ENCODE peak calls at places on chromosomes 6 and 20, in five cellular contexts. One of them, this sample, is unnamed.

GRCh38 chr6:158933075-158933474 is 66.9 kb downstream of the RSPH3 start:
- DNase-seq in psoas muscle: no peak
- DNase-seq in Caco-2: no peak
- DNase-seq in left ventricle myocardium inferior: no peak
- DNase-seq in sigmoid colon: no peak
- DNase-seq in this sample: no peak

GRCh38 chr6:84492246-84493135 is 265.0 kb upstream of the CEP162 start:
- DNase-seq in psoas muscle: no peak
- DNase-seq in Caco-2: no peak
- DNase-seq in left ventricle myocardium inferior: no peak
- DNase-seq in sigmoid colon: no peak
- DNase-seq in this sample: peak; percentile 5

GRCh38 chr20:6660441-6660840 is 107.0 kb upstream of the BMP2 start:
- DNase-seq in psoas muscle: no peak
- DNase-seq in Caco-2: no peak
- DNase-seq in left ventricle myocardium inferior: no peak
- DNase-seq in sigmoid colon: no peak
- DNase-seq in this sample: peak; percentile 30

GRCh38 chr20:4880051-4880450 is 121.3 kb downstream of the SLC23A2 start:
- DNase-seq in psoas muscle: no peak
- DNase-seq in Caco-2: no peak
- DNase-seq in left ventricle myocardium inferior: no peak
- DNase-seq in sigmoid colon: no peak
- DNase-seq in this sample: no peak

GRCh38 chr6:130557481-130558112 is 191.8 kb downstream of the TMEM200A start:
- DNase-seq in psoas muscle: no peak
- DNase-seq in Caco-2: no peak
- DNase-seq in left ventricle myocardium inferior: no peak
- DNase-seq in sigmoid colon: no peak
- DNase-seq in this sample: no peak

GRCh38 chr20:33460711-33461110 is 17.1 kb upstream of the SNTA1 start:
- DNase-seq in psoas muscle: no peak
- DNase-seq in Caco-2: no peak
- DNase-seq in left ventricle myocardium inferior: no peak
- DNase-seq in sigmoid colon: no peak
- DNase-seq in this sample: no peak

GRCh38 chr6:99424761-99425646 is at the start of gene PNISR:
- DNase-seq in psoas muscle: peak; percentile 92
- DNase-seq in Caco-2: peak; percentile 91
- DNase-seq in left ventricle myocardium inferior: peak; percentile 74
- DNase-seq in sigmoid colon: peak; percentile 96
- DNase-seq in this sample: peak; percentile 97

GRCh38 chr20:23479043-23479442 is 11.9 kb upstream of the CST8 start:
- DNase-seq in psoas muscle: no peak
- DNase-seq in Caco-2: no peak
- DNase-seq in left ventricle myocardium inferior: no peak
- DNase-seq in sigmoid colon: no peak
- DNase-seq in this sample: no peak

GRCh38 chr20:14310977-14311654 is 26.3 kb downstream of the FLRT3 start:
- DNase-seq in psoas muscle: no peak
- DNase-seq in Caco-2: no peak
- DNase-seq in left ventricle myocardium inferior: no peak
- DNase-seq in sigmoid colon: no peak
- DNase-seq in this sample: no peak

GRCh38 chr20:51424270-51425041 is 118.1 kb downstream of the NFATC2 start:
- DNase-seq in psoas muscle: no peak
- DNase-seq in Caco-2: no peak
- DNase-seq in left ventricle myocardium inferior: no peak
- DNase-seq in sigmoid colon: no peak
- DNase-seq in this sample: no peak

GRCh38 chr20:2507875-2508630 is 662 bp downstream of the ZNF343 start:
- DNase-seq in psoas muscle: peak; percentile 59
- DNase-seq in Caco-2: no peak
- DNase-seq in left ventricle myocardium inferior: peak; percentile 25
- DNase-seq in sigmoid colon: peak; percentile 70
- DNase-seq in this sample: peak; percentile 16

GRCh38 chr6:20168668-20169633 is 43.3 kb downstream of the MBOAT1 start:
- DNase-seq in psoas muscle: no peak
- DNase-seq in Caco-2: no peak
- DNase-seq in left ventricle myocardium inferior: no peak
- DNase-seq in sigmoid colon: no peak
- DNase-seq in this sample: no peak

GRCh38 chr6:136318676-136319075 is 29.0 kb upstream of the BCLAF1 start:
- DNase-seq in psoas muscle: no peak
- DNase-seq in Caco-2: no peak
- DNase-seq in left ventricle myocardium inferior: no peak
- DNase-seq in sigmoid colon: no peak
- DNase-seq in this sample: no peak

GRCh38 chr6:114158838-114159694 is 183.8 kb downstream of the HS3ST5 start:
- DNase-seq in psoas muscle: no peak
- DNase-seq in Caco-2: no peak
- DNase-seq in left ventricle myocardium inferior: no peak
- DNase-seq in sigmoid colon: no peak
- DNase-seq in this sample: no peak

GRCh38 chr20:49270177-49270576 is 7.7 kb downstream of the ZNFX1 start:
- DNase-seq in psoas muscle: no peak
- DNase-seq in Caco-2: no peak
- DNase-seq in left ventricle myocardium inferior: no peak
- DNase-seq in sigmoid colon: no peak
- DNase-seq in this sample: no peak

GRCh38 chr6:169961772-169962561 is 210.5 kb downstream of the ERMARD start:
- DNase-seq in psoas muscle: no peak
- DNase-seq in Caco-2: no peak
- DNase-seq in left ventricle myocardium inferior: peak; percentile 37
- DNase-seq in sigmoid colon: peak; percentile 75
- DNase-seq in this sample: peak; percentile 71

GRCh38 chr6:166757226-166758135 is 130.4 kb upstream of the RPS6KA2 start:
- DNase-seq in psoas muscle: no peak
- DNase-seq in Caco-2: no peak
- DNase-seq in left ventricle myocardium inferior: no peak
- DNase-seq in sigmoid colon: no peak
- DNase-seq in this sample: peak; percentile 40

GRCh38 chr20:14536738-14537137 is 199.3 kb upstream of the FLRT3 start:
- DNase-seq in psoas muscle: no peak
- DNase-seq in Caco-2: no peak
- DNase-seq in left ventricle myocardium inferior: no peak
- DNase-seq in sigmoid colon: no peak
- DNase-seq in this sample: no peak

GRCh38 chr6:113642714-113643442 is 214.3 kb upstream of the MARCKS start:
- DNase-seq in psoas muscle: no peak
- DNase-seq in Caco-2: peak; percentile 92
- DNase-seq in left ventricle myocardium inferior: no peak
- DNase-seq in sigmoid colon: no peak
- DNase-seq in this sample: peak; percentile 94

GRCh38 chr20:35598899-35599775 is 16.5 kb upstream of the SPAG4 start:
- DNase-seq in psoas muscle: peak; percentile 30
- DNase-seq in Caco-2: no peak
- DNase-seq in left ventricle myocardium inferior: no peak
- DNase-seq in sigmoid colon: peak; percentile 41
- DNase-seq in this sample: no peak

GRCh38 chr20:36969478-36970186 is 18.1 kb upstream of the SAMHD1 start:
- DNase-seq in psoas muscle: no peak
- DNase-seq in Caco-2: no peak
- DNase-seq in left ventricle myocardium inferior: no peak
- DNase-seq in sigmoid colon: no peak
- DNase-seq in this sample: no peak

GRCh38 chr6:45663181-45664180 is 285.7 kb upstream of the SUPT3H start:
- DNase-seq in psoas muscle: peak; percentile 67
- DNase-seq in Caco-2: no peak
- DNase-seq in left ventricle myocardium inferior: peak; percentile 17
- DNase-seq in sigmoid colon: no peak
- DNase-seq in this sample: peak; percentile 44

GRCh38 chr6:78984225-78984950 is 93.7 kb downstream of the PHIP start:
- DNase-seq in psoas muscle: no peak
- DNase-seq in Caco-2: no peak
- DNase-seq in left ventricle myocardium inferior: no peak
- DNase-seq in sigmoid colon: no peak
- DNase-seq in this sample: no peak

GRCh38 chr6:136647363-136647763 is 97.1 kb upstream of the MAP7 start:
- DNase-seq in psoas muscle: no peak
- DNase-seq in Caco-2: no peak
- DNase-seq in left ventricle myocardium inferior: no peak
- DNase-seq in sigmoid colon: no peak
- DNase-seq in this sample: peak; percentile 23

GRCh38 chr6:168152306-168152963 is 73.4 kb upstream of the FRMD1 start:
- DNase-seq in psoas muscle: no peak
- DNase-seq in Caco-2: no peak
- DNase-seq in left ventricle myocardium inferior: no peak
- DNase-seq in sigmoid colon: peak; percentile 20
- DNase-seq in this sample: no peak

GRCh38 chr6:29965873-29966601 is 23.7 kb downstream of the HLA-A start:
- DNase-seq in psoas muscle: peak; percentile 90
- DNase-seq in Caco-2: peak; percentile 14
- DNase-seq in left ventricle myocardium inferior: peak; percentile 88
- DNase-seq in sigmoid colon: peak; percentile 91
- DNase-seq in this sample: peak; percentile 61

GRCh38 chr6:156988276-156989158 is 211.3 kb downstream of the ARID1B start:
- DNase-seq in psoas muscle: no peak
- DNase-seq in Caco-2: peak; percentile 20
- DNase-seq in left ventricle myocardium inferior: no peak
- DNase-seq in sigmoid colon: no peak
- DNase-seq in this sample: peak; percentile 38

GRCh38 chr6:145074805-145075204 is 660.5 kb downstream of the EPM2A start:
- DNase-seq in psoas muscle: no peak
- DNase-seq in Caco-2: no peak
- DNase-seq in left ventricle myocardium inferior: no peak
- DNase-seq in sigmoid colon: no peak
- DNase-seq in this sample: no peak

GRCh38 chr6:508614-509013 is 117.1 kb downstream of the IRF4 start:
- DNase-seq in psoas muscle: no peak
- DNase-seq in Caco-2: no peak
- DNase-seq in left ventricle myocardium inferior: no peak
- DNase-seq in sigmoid colon: no peak
- DNase-seq in this sample: no peak

GRCh38 chr6:110492584-110492983 is 16.2 kb upstream of the SLC22A16 start:
- DNase-seq in psoas muscle: no peak
- DNase-seq in Caco-2: no peak
- DNase-seq in left ventricle myocardium inferior: no peak
- DNase-seq in sigmoid colon: no peak
- DNase-seq in this sample: no peak

GRCh38 chr6:56370127-56370540 is 122.8 kb upstream of the COL21A1 start:
- DNase-seq in psoas muscle: peak; percentile 63
- DNase-seq in Caco-2: peak; percentile 79
- DNase-seq in left ventricle myocardium inferior: peak; percentile 39
- DNase-seq in sigmoid colon: peak; percentile 93
- DNase-seq in this sample: peak; percentile 85

GRCh38 chr6:56324396-56324795 is 77.0 kb upstream of the COL21A1 start:
- DNase-seq in psoas muscle: no peak
- DNase-seq in Caco-2: no peak
- DNase-seq in left ventricle myocardium inferior: no peak
- DNase-seq in sigmoid colon: no peak
- DNase-seq in this sample: no peak

GRCh38 chr6:164927288-164928040 is 381.9 kb downstream of the C6orf118 start:
- DNase-seq in psoas muscle: peak; percentile 84
- DNase-seq in Caco-2: peak; percentile 76
- DNase-seq in left ventricle myocardium inferior: peak; percentile 64
- DNase-seq in sigmoid colon: peak; percentile 75
- DNase-seq in this sample: peak; percentile 81

GRCh38 chr20:20894753-20895152 is 182.3 kb upstream of the RALGAPA2 start:
- DNase-seq in psoas muscle: peak; percentile 61
- DNase-seq in Caco-2: no peak
- DNase-seq in left ventricle myocardium inferior: peak; percentile 17
- DNase-seq in sigmoid colon: no peak
- DNase-seq in this sample: no peak

GRCh38 chr6:44225579-44226325 is 2.4 kb downstream of the SLC29A1 start:
- DNase-seq in psoas muscle: no peak
- DNase-seq in Caco-2: no peak
- DNase-seq in left ventricle myocardium inferior: no peak
- DNase-seq in sigmoid colon: no peak
- DNase-seq in this sample: no peak

DNA sequence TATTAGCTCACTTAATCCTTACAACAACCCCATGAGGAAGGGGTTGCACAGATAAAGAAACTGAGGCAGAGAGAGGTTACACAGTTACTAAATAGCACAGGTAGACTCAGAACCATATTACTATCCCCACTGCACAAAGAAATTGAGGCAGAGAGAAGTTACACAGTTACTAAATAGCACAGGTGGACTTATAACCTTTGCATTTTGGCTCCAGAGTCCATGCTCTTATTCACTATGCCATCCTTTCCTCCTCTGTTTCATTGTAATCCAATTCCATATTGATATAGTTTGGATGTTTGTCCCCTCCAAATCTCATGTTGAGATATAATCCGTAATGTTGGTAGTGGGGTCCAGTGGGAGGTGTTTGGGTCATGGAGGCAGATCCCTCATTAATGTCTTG is 3.5 kb downstream of the TDP2 start:
- DNase-seq in psoas muscle: no peak
- DNase-seq in Caco-2: no peak
- DNase-seq in left ventricle myocardium inferior: no peak
- DNase-seq in sigmoid colon: no peak
- DNase-seq in this sample: no peak
- H3K4me1 ChIP-seq in psoas muscle: peaks cover 37% of the 10 kb centered on the region
- H3K4me1 ChIP-seq in Caco-2: peaks cover 40% of the 10 kb centered on the region
- H3K4me1 ChIP-seq in left ventricle myocardium inferior: peaks cover 50% of the 10 kb centered on the region
- H3K4me1 ChIP-seq in sigmoid colon: peaks cover 23% of the 10 kb centered on the region
- H3K4me1 ChIP-seq in this sample: peaks cover 12% of the 10 kb centered on the region

GRCh38 chr6:13814176-13814937 is at the start of gene MCUR1:
- DNase-seq in psoas muscle: peak; percentile 93
- DNase-seq in Caco-2: peak; percentile 90
- DNase-seq in left ventricle myocardium inferior: peak; percentile 89
- DNase-seq in sigmoid colon: peak; percentile 93
- DNase-seq in this sample: peak; percentile 93
- TF ChIP-seq CTCF in psoas muscle: peak; percentile 11
- TF ChIP-seq CTCF in Caco-2: no peak
- TF ChIP-seq CTCF in left ventricle myocardium inferior: peak; percentile 25
- TF ChIP-seq CTCF in sigmoid colon: no peak
- TF ChIP-seq CTCF in this sample: peak; percentile 34

GRCh38 chr20:25539742-25540201 is 45.6 kb downstream of the NINL start:
- DNase-seq in psoas muscle: no peak
- DNase-seq in Caco-2: no peak
- DNase-seq in left ventricle myocardium inferior: no peak
- DNase-seq in sigmoid colon: no peak
- DNase-seq in this sample: no peak
- H3K4me3 ChIP-seq in psoas muscle: peak overlapping the region; percentile 62
- H3K4me3 ChIP-seq in Caco-2: no peak overlapping the region
- H3K4me3 ChIP-seq in left ventricle myocardium inferior: peak overlapping the region; percentile 69
- H3K4me3 ChIP-seq in sigmoid colon: peak overlapping the region; percentile 44
- H3K4me3 ChIP-seq in this sample: no peak overlapping the region

GRCh38 chr20:31516166-31516565 is 1.9 kb downstream of the HM13 start:
- DNase-seq in psoas muscle: no peak
- DNase-seq in Caco-2: no peak
- DNase-seq in left ventricle myocardium inferior: no peak
- DNase-seq in sigmoid colon: no peak
- DNase-seq in this sample: no peak
- H3K4me1 ChIP-seq in psoas muscle: peaks cover 41% of the 10 kb centered on the region
- H3K4me1 ChIP-seq in Caco-2: peaks cover 22% of the 10 kb centered on the region
- H3K4me1 ChIP-seq in left ventricle myocardium inferior: peaks cover 62% of the 10 kb centered on the region
- H3K4me1 ChIP-seq in sigmoid colon: peaks cover 28% of the 10 kb centered on the region
- H3K4me1 ChIP-seq in this sample: peaks cover 26% of the 10 kb centered on the region

DNA sequence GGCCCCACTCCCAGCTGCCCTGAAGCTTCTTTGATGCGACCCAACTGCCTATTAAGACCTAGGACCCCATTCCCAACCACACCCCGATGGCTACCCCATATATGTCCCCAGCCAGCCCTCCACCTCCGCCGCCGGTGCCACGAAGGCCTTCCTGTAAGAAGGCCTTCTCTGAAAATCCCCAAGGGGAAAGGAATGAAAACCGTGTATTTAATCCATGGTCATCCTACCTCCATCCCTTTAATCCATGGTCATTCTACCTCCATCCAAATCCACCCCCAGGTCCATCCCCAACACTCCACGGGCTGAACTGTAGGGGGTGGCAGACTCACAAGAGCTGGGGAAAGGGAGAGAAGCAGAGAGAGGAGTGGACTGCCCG is 545 bp upstream of the VSX1 start:
- DNase-seq in psoas muscle: peak; percentile 52
- DNase-seq in Caco-2: no peak
- DNase-seq in left ventricle myocardium inferior: no peak
- DNase-seq in sigmoid colon: no peak
- DNase-seq in this sample: no peak
- TF ChIP-seq CTCF in psoas muscle: no peak
- TF ChIP-seq CTCF in Caco-2: no peak
- TF ChIP-seq CTCF in left ventricle myocardium inferior: no peak
- TF ChIP-seq CTCF in sigmoid colon: no peak
- TF ChIP-seq CTCF in this sample: no peak